ENCODE peak calls at places on chromosomes 7 and 10, in five cellular contexts. V is GM23338, M is Caco-2, C is heart left ventricle, X is GM12865. U is an unnamed sample.

GRCh38 chr10:12556057-12556456 is 206.7 kb downstream of the CAMK1D start:
- DNase-seq in C (no peak), M (no peak), V (no peak), X (no peak), U (no peak)

GRCh38 chr7:32088336-32088975 is 18.2 kb upstream of the PDE1C start:
- DNase-seq in C (no peak), V (no peak), X (no peak), M (no peak), U (no peak)

GRCh38 chr10:90458054-90458453 is 399.8 kb downstream of the HTR7 start:
- DNase-seq in C (no peak), V (no peak), X (no peak), M (no peak), U (no peak)

GRCh38 chr10:78342787-78343186 is 309.1 kb downstream of the RPS24 start:
- DNase-seq in V (no peak), C (no peak), X (no peak), M (peak; percentile 17), U (no peak)

GRCh38 chr10:119498889-119499864 is 43.3 kb downstream of the RGS10 start:
- DNase-seq in X (no peak), V (no peak), M (no peak), C (no peak), U (no peak)

GRCh38 chr7:4962872-4963775 is 4.1 kb upstream of the MMD2 start:
- DNase-seq in C (no peak), M (peak; percentile 25), X (no peak), V (no peak), U (no peak)

GRCh38 chr10:15585303-15585715 is 134.4 kb downstream of the ITGA8 start:
- DNase-seq in V (peak; percentile 80), M (peak; percentile 64), C (peak; percentile 45), X (peak; percentile 60), U (peak; percentile 52)

GRCh38 chr7:84532196-84532595 is 337.6 kb upstream of the SEMA3A start:
- DNase-seq in X (no peak), V (peak; percentile 53), C (no peak), M (no peak), U (no peak)

GRCh38 chr10:59993931-59994330 is 87.6 kb upstream of the CCDC6 start:
- DNase-seq in C (no peak), V (no peak), M (no peak), X (no peak), U (no peak)

GRCh38 chr7:44970521-44971051 is 8.2 kb downstream of the MYO1G start:
- DNase-seq in C (no peak), V (no peak), X (no peak), M (no peak), U (no peak)

GRCh38 chr10:50234486-50234885 is 16.8 kb downstream of the ASAH2 start:
- DNase-seq in V (no peak), M (no peak), X (no peak), C (no peak), U (no peak)

GRCh38 chr10:118735294-118735693 is 19.5 kb downstream of the CACUL1 start:
- DNase-seq in V (peak; percentile 43), X (no peak), M (no peak), C (no peak), U (no peak)

GRCh38 chr10:17257466-17258321 is 29.7 kb downstream of the VIM start:
- DNase-seq in X (peak; percentile 72), V (peak; percentile 83), C (peak; percentile 50), M (peak; percentile 56), U (peak; percentile 64)

GRCh38 chr10:43214071-43214955 is 52.6 kb downstream of the RASGEF1A start:
- DNase-seq in C (no peak), M (no peak), V (no peak), X (no peak), U (no peak)

GRCh38 chr10:121572857-121573540 is 25.2 kb downstream of the FGFR2 start:
- DNase-seq in M (no peak), V (no peak), X (no peak), C (no peak), U (no peak)

GRCh38 chr7:34158754-34159153 is 253.4 kb downstream of the BMPER start:
- DNase-seq in X (no peak), C (no peak), V (peak; percentile 57), M (no peak), U (no peak)

GRCh38 chr10:49534670-49535381 is 4.1 kb downstream of the ERCC6 start:
- DNase-seq in V (no peak), M (no peak), X (peak; percentile 89), C (no peak), U (no peak)

GRCh38 chr7:88344956-88345832 is 38.5 kb upstream of the STEAP4 start:
- DNase-seq in V (peak; percentile 79), M (peak; percentile 57), X (peak; percentile 35), C (peak; percentile 53), U (peak; percentile 62)

GRCh38 chr7:43756368-43757072 is 2.0 kb upstream of the BLVRA start:
- DNase-seq in X (peak; percentile 72), C (no peak), V (no peak), M (no peak), U (no peak)

GRCh38 chr7:23276381-23276780 is 22.8 kb upstream of the MALSU1 start:
- DNase-seq in C (no peak), M (no peak), V (peak; percentile 81), X (peak; percentile 39), U (peak; percentile 20)
- TF ChIP-seq CTCF in C (no peak), M (no peak), V (peak; percentile 62), X (peak; percentile 25), U (peak; percentile 28)

GRCh38 chr10:116561026-116561425 is 15.3 kb downstream of the PNLIP start:
- DNase-seq in X (no peak), C (no peak), M (no peak), V (no peak), U (no peak)
- TF ChIP-seq CTCF in X (no peak), C (no peak), M (no peak), V (no peak), U (no peak)

GRCh38 chr10:93695720-93696119 is 6.7 kb downstream of the FRA10AC1 start:
- DNase-seq in V (no peak), C (no peak), M (no peak), X (no peak), U (no peak)

GRCh38 chr10:93701903-93702277 is 502 bp downstream of the FRA10AC1 start:
- DNase-seq in X (peak; percentile 27), C (no peak), M (no peak), V (peak; percentile 34), U (no peak)

GRCh38 chr10:93703066-93703465 is 674 bp upstream of the FRA10AC1 start:
- DNase-seq in C (no peak), V (no peak), X (peak; percentile 11), M (no peak), U (no peak)

GRCh38 chr10:93702278-93703001 is at the start of gene FRA10AC1:
- DNase-seq in M (peak; percentile 94), X (peak; percentile 97), V (peak; percentile 95), C (peak; percentile 94), U (peak; percentile 89)

DNA sequence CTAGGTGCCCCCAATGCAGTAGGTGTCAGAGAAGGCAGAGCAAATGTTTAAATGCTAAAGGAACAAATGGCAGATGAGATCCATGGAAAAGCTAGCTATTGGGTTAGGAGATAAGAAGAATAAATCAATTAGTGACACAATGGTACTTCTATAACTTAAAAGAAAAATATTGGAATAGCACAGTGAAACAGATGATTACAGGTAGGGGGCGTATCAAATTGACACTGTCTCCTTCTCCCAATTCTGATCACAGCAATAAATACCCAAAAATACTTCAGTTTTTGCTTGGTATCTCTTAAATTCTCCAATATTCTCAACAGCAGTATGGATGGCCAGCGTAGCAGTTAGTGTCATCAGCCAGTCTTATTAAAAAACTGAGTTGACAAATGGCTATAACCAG is 5.2 kb downstream of the FRA10AC1 start:
- DNase-seq in V (peak; percentile 7), M (no peak), C (no peak), X (no peak), U (no peak)
- TF ChIP-seq CTCF in V (peak; percentile 30), M (no peak), C (no peak), X (peak; percentile 7), U (no peak)

GRCh38 chr10:72220637-72221036 is 4.6 kb upstream of the ASCC1 start:
- DNase-seq in M (peak; percentile 20), V (no peak), C (no peak), X (no peak), U (no peak)
- TF ChIP-seq CTCF in M (no peak), V (no peak), C (no peak), X (no peak), U (no peak)

DNA sequence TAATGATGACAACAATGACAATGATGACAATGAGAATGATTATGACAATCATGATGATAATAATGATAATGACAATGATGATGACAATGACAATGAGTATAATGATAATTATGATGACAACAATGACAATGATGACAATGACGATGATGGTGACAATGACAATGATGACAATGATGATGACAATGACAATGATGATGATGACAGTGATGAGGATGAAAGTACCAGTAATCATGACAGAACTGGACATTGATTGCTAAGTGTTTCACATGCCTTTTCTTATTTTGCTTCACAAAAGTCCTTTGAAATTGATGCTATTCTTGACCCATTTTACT is 1106.0 kb upstream of the AUTS2 start:
- DNase-seq in V (no peak), X (no peak), M (no peak), C (no peak), U (no peak)
- TF ChIP-seq CTCF in V (no peak), X (no peak), M (no peak), C (no peak), U (no peak)

GRCh38 chr7:158317238-158318205 is 270.1 kb downstream of the PTPRN2 start:
- DNase-seq in V (peak; percentile 24), C (no peak), M (no peak), X (no peak), U (no peak)
- TF ChIP-seq CTCF in V (no peak), C (no peak), M (no peak), X (no peak), U (no peak)

GRCh38 chr7:52163311-52163710 is 846.7 kb upstream of the COBL start:
- DNase-seq in M (no peak), V (no peak), X (no peak), C (no peak), U (no peak)

GRCh38 chr7:52168085-52168484 is 851.5 kb upstream of the COBL start:
- DNase-seq in M (no peak), C (no peak), X (no peak), V (peak; percentile 76), U (no peak)
- TF ChIP-seq CTCF in M (peak; percentile 38), C (no peak), X (peak; percentile 1), V (peak; percentile 75), U (no peak)

DNA sequence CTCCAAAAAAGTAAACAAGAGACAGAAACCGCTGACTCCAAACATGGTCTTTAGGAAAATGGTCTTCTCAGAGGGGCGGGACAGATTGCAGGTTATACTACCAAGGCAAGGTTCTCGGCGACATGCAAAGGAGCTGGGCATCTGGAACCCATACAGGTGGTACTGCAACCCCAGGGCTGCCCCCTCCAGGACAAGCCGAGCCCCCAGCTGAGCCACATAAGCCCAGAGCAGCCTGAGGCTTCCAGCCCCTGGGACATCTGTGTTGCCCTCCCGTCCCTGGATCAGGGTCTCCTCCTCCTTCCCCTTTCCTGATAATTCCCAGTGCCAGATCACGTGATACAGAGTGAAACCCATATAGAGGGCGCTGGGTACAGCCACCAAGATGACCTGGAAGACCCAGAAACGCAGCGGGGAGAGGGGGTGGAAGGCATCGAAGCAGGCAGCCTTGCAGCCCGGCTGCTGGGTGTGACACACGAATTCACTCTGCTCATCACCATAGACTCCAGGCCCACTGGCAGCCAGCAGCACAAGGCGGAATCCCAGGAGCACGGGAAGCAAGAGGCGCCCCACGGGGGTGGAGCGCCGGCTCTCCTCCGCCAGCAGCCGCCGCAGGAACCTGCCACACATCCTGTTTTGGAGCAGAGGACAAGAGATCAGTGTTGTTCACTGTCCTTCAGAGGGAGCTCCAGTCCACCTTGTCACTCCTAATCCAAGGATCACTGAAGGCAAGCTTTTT is at the start of gene GJC3:
- DNase-seq in V (peak; percentile 84), C (peak; percentile 74), X (peak; percentile 55), M (peak; percentile 67), U (peak; percentile 51)
- TF ChIP-seq CTCF in V (peak; percentile 82), C (peak; percentile 38), X (peak; percentile 33), M (peak; percentile 51), U (no peak)

U was measured in Calu3.